ENCODE peak calls at places on chromosomes 4 and X, in six cellular contexts. G is brain microvascular endothelial cell, F is uterus, W is A549, O is prostate gland, M is PC-9. D is an unnamed sample.

GRCh38 chrX:102840871-102841705 is 96.0 kb upstream of the RAB40AL start:
- DNase-seq in G (peak; percentile 8), O (no peak), M (no peak), F (no peak), W (no peak), D (no peak)

GRCh38 chr4:104491396-104491821 is 3.3 kb downstream of the CXXC4 start:
- DNase-seq in O (peak; percentile 36), G (no peak), M (peak; percentile 30), F (peak; percentile 34), W (peak; percentile 11), D (no peak)

GRCh38 chr4:88600129-88600849 is 8.0 kb downstream of the HERC3 start:
- DNase-seq in W (no peak), F (no peak), O (no peak), G (peak; percentile 32), M (no peak), D (no peak)

GRCh38 chr4:138401330-138401729 is 159.2 kb upstream of the SLC7A11 start:
- DNase-seq in O (no peak), G (no peak), F (peak; percentile 75), M (no peak), W (no peak), D (no peak)

GRCh38 chr4:15434086-15434485 is 6.3 kb downstream of the C1QTNF7 start:
- DNase-seq in W (no peak), G (no peak), O (no peak), M (no peak), F (no peak), D (no peak)

GRCh38 chr4:4763815-4764202 is 95.7 kb upstream of the MSX1 start:
- DNase-seq in G (peak; percentile 11), O (no peak), F (no peak), W (no peak), M (no peak), D (no peak)

GRCh38 chr4:178577933-178578332 is 1135.7 kb upstream of the AGA start:
- DNase-seq in W (no peak), O (no peak), G (no peak), F (no peak), M (no peak), D (no peak)

GRCh38 chr4:4425696-4426095 is 38.8 kb downstream of the NSG1 start:
- DNase-seq in G (no peak), W (no peak), M (no peak), O (no peak), F (no peak), D (no peak)

GRCh38 chr4:125011646-125012045 is 299.1 kb upstream of the ANKRD50 start:
- DNase-seq in W (no peak), M (no peak), F (no peak), O (no peak), G (no peak), D (no peak)

GRCh38 chr4:90069151-90069550 is 58.0 kb upstream of the CCSER1 start:
- DNase-seq in O (no peak), G (no peak), W (no peak), M (no peak), F (no peak), D (no peak)

GRCh38 chr4:168516841-168517240 is 20.0 kb downstream of the PALLD start:
- DNase-seq in W (no peak), F (no peak), M (no peak), O (no peak), G (no peak), D (no peak)

GRCh38 chr4:163448541-163449203 is 24.9 kb downstream of the TKTL2 start:
- DNase-seq in F (no peak), O (no peak), W (no peak), M (peak; percentile 2), G (peak; percentile 29), D (no peak)

GRCh38 chr4:2007804-2008670 is 737 bp downstream of the NELFA start:
- DNase-seq in F (no peak), W (no peak), M (no peak), G (no peak), O (no peak), D (no peak)

GRCh38 chrX:41956027-41956426 is 32.7 kb upstream of the CASK start:
- DNase-seq in F (no peak), G (no peak), O (no peak), M (no peak), W (no peak), D (no peak)

GRCh38 chr4:879730-880079 is 52.4 kb downstream of the GAK start:
- DNase-seq in F (no peak), W (no peak), O (no peak), G (no peak), M (no peak), D (no peak)

GRCh38 chr4:21593268-21594002 is 355.1 kb downstream of the KCNIP4 start:
- DNase-seq in W (no peak), O (no peak), G (no peak), M (no peak), F (no peak), D (no peak)

GRCh38 chrX:134907302-134907701 is 83.5 kb upstream of the SMIM10 start:
- DNase-seq in F (no peak), O (no peak), W (no peak), M (no peak), G (no peak), D (no peak)

GRCh38 chr4:78545275-78546246 is 6.0 kb upstream of the ANXA3 start:
- DNase-seq in M (no peak), W (no peak), F (no peak), G (no peak), O (no peak), D (no peak)

GRCh38 chr4:164396439-164396838 is 357.5 kb upstream of the SMIM31 start:
- DNase-seq in W (no peak), M (no peak), G (peak; percentile 8), F (no peak), O (no peak), D (no peak)

GRCh38 chr4:182062936-182063335 is 180.3 kb upstream of the TENM3 start:
- DNase-seq in G (peak; percentile 18), F (no peak), W (no peak), M (no peak), O (no peak), D (no peak)

GRCh38 chr4:155953151-155954117 is at the start of gene CTSO:
- DNase-seq in M (peak; percentile 63), W (peak; percentile 44), F (peak; percentile 79), G (peak; percentile 81), O (peak; percentile 68), D (peak; percentile 81)

GRCh38 chr4:155954118-155954503 is 445 bp upstream of the CTSO start:
- DNase-seq in G (no peak), W (no peak), M (no peak), O (no peak), F (no peak), D (no peak)

GRCh38 chr4:155950461-155950860 is 3.2 kb downstream of the CTSO start:
- DNase-seq in G (no peak), O (no peak), M (no peak), W (no peak), F (no peak), D (no peak)

GRCh38 chr4:155954939-155955338 is 1.3 kb upstream of the CTSO start:
- DNase-seq in O (no peak), W (no peak), M (no peak), G (no peak), F (no peak), D (no peak)

GRCh38 chr4:155952546-155952945 is 1.1 kb downstream of the CTSO start:
- DNase-seq in O (no peak), F (no peak), M (no peak), G (no peak), W (no peak), D (no peak)
- H3K4me3 ChIP-seq in O (peak overlapping the region; percentile 92), F (peak overlapping the region; percentile 77), M (no peak overlapping the region), G (peak overlapping the region; percentile 73), W (no peak overlapping the region), D (peak overlapping the region; percentile 92)

DNA sequence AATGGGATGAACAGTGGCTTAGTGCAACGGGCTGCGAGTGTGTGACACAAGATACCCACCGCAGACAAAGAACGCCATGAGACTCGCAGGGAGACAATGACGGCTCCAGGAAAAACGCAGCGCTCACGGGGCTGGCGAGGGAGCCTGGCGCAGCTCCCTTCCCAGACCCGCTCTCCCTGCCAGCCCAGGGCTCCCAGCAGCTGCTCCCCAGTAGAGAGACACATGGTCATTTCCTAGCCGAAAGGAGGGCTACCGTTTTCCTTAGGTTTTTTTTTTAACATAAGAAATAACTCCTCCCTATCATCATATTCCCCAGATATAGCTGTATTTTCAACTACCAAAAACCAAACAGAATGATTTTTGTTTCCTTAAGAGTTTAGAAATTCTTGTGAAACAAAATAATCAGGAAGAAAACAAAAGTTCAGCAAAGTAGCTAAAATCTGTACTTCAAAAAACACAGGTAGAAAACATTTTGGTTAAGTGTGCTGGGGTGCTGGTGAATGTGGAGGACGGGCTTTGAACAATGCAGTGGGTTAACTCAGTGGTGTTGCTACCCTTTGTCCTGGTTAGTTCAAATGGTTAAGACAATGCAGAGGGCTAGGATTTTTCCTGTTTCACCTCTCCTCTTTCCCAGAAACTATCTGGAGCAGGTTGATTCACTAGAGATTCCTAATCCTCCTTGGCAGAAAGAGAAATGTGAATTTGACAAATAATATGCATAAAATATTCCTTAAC is 149.2 kb downstream of the MAML3 start:
- DNase-seq in G (peak; percentile 38), W (no peak), F (peak; percentile 55), M (no peak), O (peak; percentile 65), D (no peak)
- H3K27ac ChIP-seq in G (no peak overlapping the region), W (no peak overlapping the region), F (peak overlapping the region; percentile 70), M (no peak overlapping the region), O (peak overlapping the region; percentile 58), D (peak overlapping the region; percentile 9)

DNA sequence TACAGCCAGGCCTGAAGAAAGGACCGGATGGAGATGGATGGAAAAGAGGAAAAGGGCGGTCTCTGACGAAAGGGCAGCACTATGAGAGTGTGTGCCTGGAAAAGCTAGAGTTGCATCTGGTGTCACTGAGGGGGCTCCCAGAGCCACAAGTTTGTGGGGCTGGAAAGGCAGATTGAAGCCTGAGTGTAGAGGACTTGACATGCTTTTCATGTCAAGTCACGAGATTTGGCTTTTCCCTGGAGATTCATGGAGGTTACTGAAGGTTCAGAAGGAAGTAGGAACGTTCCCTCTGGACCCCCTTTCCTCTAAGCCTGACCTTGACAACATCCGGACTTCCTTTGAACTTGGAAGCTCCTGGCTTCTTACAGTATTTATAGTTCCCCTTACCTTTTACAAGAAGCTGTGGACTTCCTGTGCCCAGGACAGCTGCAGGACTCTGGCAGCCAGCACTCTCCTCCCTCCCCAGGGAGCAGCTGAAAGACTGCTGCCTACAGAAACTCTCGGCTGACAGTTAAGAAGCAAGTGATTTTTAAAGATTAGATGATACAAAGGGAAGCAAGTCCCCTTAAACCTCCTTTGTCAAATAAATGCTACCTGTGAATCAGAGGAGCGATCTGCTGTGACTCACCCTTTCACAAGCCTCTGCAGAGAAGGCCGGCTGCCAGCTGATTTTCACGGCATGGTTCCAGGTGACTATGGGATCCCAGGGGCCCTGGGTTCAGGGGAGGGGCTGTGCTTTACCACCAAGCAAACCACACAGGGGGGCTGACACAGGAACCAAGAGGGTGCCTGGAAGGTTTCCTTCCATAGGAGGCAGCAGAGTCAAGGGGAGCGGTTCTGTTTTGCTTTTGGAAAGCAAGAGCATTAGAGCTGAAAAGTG is 72.9 kb upstream of the STIM2 start:
- DNase-seq in F (peak; percentile 38), W (peak; percentile 28), M (peak; percentile 56), G (peak; percentile 53), O (peak; percentile 77), D (no peak)
- TF ChIP-seq CTCF in F (peak; percentile 19), W (no peak), M (no peak), G (peak; percentile 52), O (peak; percentile 49), D (no peak)

DNA sequence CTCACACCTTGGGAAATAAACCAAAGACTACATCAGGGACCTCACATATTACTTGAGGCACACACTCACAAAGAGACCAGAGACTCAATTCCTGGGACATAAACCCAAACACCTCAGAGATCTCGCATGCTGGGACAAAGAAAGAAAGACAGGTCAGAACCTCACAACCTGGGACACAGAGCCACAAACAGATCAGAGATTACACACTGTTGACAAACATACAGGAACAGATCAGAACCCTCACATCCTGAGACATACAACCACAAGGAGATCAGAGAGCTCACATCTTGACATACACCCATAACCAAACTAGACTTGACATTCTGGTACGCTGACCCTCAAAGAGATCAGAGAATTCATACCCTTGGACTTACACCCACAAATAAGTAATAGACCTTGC is 17.3 kb downstream of the SUV39H1 start:
- DNase-seq in F (no peak), W (no peak), G (no peak), O (no peak), M (no peak), D (no peak)
- H3K4me3 ChIP-seq in F (no peak overlapping the region), W (no peak overlapping the region), G (no peak overlapping the region), O (no peak overlapping the region), M (no peak overlapping the region), D (no peak overlapping the region)